ENCODE peak calls at places on chromosomes 7 and 10, in five cellular contexts. T, R, J, E and U are unnamed samples.

GRCh38 chr10:22579826-22580225 is 134.6 kb downstream of the PIP4K2A start:
- DNase-seq in J (no peak), E (no peak), R (no peak), T (no peak), U (no peak)

GRCh38 chr10:102342958-102343357 is 52.5 kb upstream of the NFKB2 start:
- DNase-seq in R (peak; percentile 39), J (no peak), T (no peak), E (peak; percentile 69), U (peak; percentile 52)

GRCh38 chr7:140542226-140542625 is 62.9 kb upstream of the MKRN1 start:
- DNase-seq in R (no peak), T (no peak), J (no peak), E (peak; percentile 15), U (no peak)

GRCh38 chr7:22375359-22376048 is 18.6 kb upstream of the RAPGEF5 start:
- DNase-seq in J (no peak), E (no peak), R (no peak), T (no peak), U (no peak)

GRCh38 chr10:122310311-122311050 is 39.4 kb downstream of the BTBD16 start:
- DNase-seq in R (no peak), E (peak; percentile 33), T (peak; percentile 17), J (no peak), U (no peak)

GRCh38 chr7:131556055-131556911 is at the start of gene PODXL:
- DNase-seq in J (peak; percentile 95), R (no peak), T (peak; percentile 84), E (peak; percentile 60), U (no peak)

GRCh38 chr10:113895018-113895417 is 40.6 kb downstream of the NHLRC2 start:
- DNase-seq in J (no peak), T (no peak), E (peak; percentile 82), R (no peak), U (no peak)

GRCh38 chr10:126198681-126199080 is 189.6 kb downstream of the ADAM12 start:
- DNase-seq in E (no peak), R (no peak), T (no peak), J (no peak), U (no peak)

GRCh38 chr10:72275351-72276012 is 1.8 kb downstream of the DDIT4 start:
- DNase-seq in R (no peak), E (no peak), J (peak; percentile 77), T (peak; percentile 15), U (no peak)

GRCh38 chr7:107972075-107972482 is 30.9 kb downstream of the LAMB1 start:
- DNase-seq in J (no peak), E (no peak), T (no peak), R (peak; percentile 70), U (peak; percentile 12)

GRCh38 chr7:96992624-96993452 is 12.5 kb upstream of the DLX6 start:
- DNase-seq in T (peak; percentile 96), J (peak; percentile 49), E (no peak), R (no peak), U (no peak)

GRCh38 chr10:33352154-33352553 is 17.7 kb upstream of the NRP1 start:
- DNase-seq in E (peak; percentile 100), R (peak; percentile 61), J (no peak), T (no peak), U (no peak)

GRCh38 chr10:125023269-125023668 is 81.3 kb downstream of the ZRANB1 start:
- DNase-seq in E (no peak), J (no peak), R (no peak), T (no peak), U (no peak)

GRCh38 chr10:126397640-126398382 is 9.5 kb upstream of the ADAM12 start:
- DNase-seq in J (no peak), E (peak; percentile 92), R (peak; percentile 90), T (peak; percentile 25), U (peak; percentile 97)

GRCh38 chr7:67392596-67393438 is 396.2 kb downstream of the TYW1 start:
- DNase-seq in E (peak; percentile 7), J (no peak), R (no peak), T (peak; percentile 93), U (no peak)

GRCh38 chr7:32074787-32075570 is 4.8 kb upstream of the PDE1C start:
- DNase-seq in E (no peak), R (no peak), J (no peak), T (no peak), U (no peak)

GRCh38 chr10:101241840-101242707 is 12.8 kb upstream of the LBX1 start:
- DNase-seq in E (no peak), R (no peak), T (no peak), J (peak; percentile 76), U (no peak)

DNA sequence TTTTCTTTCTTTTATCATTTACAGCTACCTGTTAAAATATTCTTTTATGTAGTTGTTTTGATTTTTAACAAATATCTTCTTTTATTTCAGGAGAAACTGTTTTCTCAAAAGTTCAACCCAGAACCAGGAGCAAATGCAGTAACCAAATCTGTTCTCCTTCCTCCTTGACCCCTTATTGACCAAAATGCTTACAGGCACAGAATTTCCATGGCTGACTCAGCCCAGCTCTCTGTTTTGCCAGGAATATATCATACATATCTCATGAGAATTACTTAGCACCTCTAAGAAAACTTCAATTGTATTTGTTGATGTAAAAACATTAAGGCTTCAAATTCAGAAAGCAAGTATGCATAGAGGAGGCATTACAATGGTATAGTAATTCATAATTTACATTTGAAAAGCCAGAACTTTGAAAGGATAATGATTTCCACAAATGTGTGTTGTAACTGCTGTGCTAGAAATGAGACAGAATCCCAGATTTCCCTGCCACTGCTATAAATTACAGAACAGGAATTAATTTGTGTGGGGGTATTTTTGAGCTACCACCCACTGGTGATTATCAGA is 2.2 kb downstream of the GSAP start:
- DNase-seq in T (peak; percentile 23), J (no peak), E (peak; percentile 46), R (no peak), U (no peak)
- H3K4me3 ChIP-seq in T (peak overlapping the region; percentile 18), J (no peak overlapping the region), E (no peak overlapping the region), R (no peak overlapping the region), U (no peak overlapping the region)

GRCh38 chr10:15884447-15884846 is 24.1 kb upstream of the MINDY3 start:
- DNase-seq in R (no peak), T (no peak), J (no peak), E (no peak), U (no peak)
- H3K4me3 ChIP-seq in R (no peak overlapping the region), T (no peak overlapping the region), J (no peak overlapping the region), E (no peak overlapping the region), U (no peak overlapping the region)

GRCh38 chr10:73909716-73910115 is 1.2 kb upstream of the PLAU start:
- DNase-seq in J (no peak), E (no peak), T (no peak), R (no peak), U (no peak)
- H3K4me3 ChIP-seq in J (no peak overlapping the region), E (peak overlapping the region; percentile 68), T (peak overlapping the region; percentile 94), R (peak overlapping the region; percentile 35), U (peak overlapping the region; percentile 1)

GRCh38 chr7:1938788-1939433 is 268.8 kb downstream of the ELFN1 start:
- DNase-seq in E (no peak), J (peak; percentile 81), T (no peak), R (no peak), U (no peak)
- H3K4me3 ChIP-seq in E (no peak overlapping the region), J (no peak overlapping the region), T (no peak overlapping the region), R (no peak overlapping the region), U (no peak overlapping the region)

GRCh38 chr7:2718703-2718965 is 30.6 kb downstream of the AMZ1 start:
- DNase-seq in E (no peak), J (no peak), R (no peak), T (no peak), U (no peak)
- H3K4me3 ChIP-seq in E (no peak overlapping the region), J (no peak overlapping the region), R (no peak overlapping the region), T (no peak overlapping the region), U (no peak overlapping the region)

GRCh38 chr10:97736403-97736901 is 476 bp upstream of the ZFYVE27 start:
- DNase-seq in R (no peak), T (no peak), E (no peak), J (no peak), U (no peak)
- H3K4me3 ChIP-seq in R (no peak overlapping the region), T (no peak overlapping the region), E (no peak overlapping the region), J (peak overlapping the region; percentile 97), U (peak overlapping the region; percentile 12)

GRCh38 chr7:7516662-7517061 is 19.0 kb downstream of the COL28A1 start:
- DNase-seq in R (no peak), T (no peak), J (no peak), E (no peak), U (no peak)

GRCh38 chr7:7522421-7522820 is 13.3 kb downstream of the COL28A1 start:
- DNase-seq in J (no peak), R (no peak), E (no peak), T (no peak), U (peak; percentile 4)

GRCh38 chr7:7517661-7518236 is 17.9 kb downstream of the COL28A1 start:
- DNase-seq in E (no peak), T (no peak), J (no peak), R (no peak), U (no peak)

GRCh38 chr7:7521259-7521658 is 14.4 kb downstream of the COL28A1 start:
- DNase-seq in E (no peak), R (no peak), J (no peak), T (no peak), U (no peak)

DNA sequence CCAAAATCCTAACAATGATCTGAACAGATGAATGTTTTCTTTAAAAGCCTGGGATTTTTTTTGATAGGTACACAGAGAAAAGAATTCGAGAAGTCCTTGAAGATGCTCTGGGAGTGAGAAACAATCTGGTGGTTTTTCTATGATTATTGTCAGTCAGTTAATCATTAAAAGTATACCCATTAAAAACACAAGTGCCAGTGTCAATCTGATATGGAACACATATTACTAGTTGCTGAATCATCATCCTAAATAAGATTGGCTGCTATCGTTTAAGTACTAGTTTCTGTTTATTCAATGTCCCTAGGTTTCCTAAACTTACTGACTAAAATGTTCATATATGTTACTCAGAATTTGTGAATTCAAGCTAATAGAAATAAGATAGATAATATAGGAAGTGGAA is 16.1 kb downstream of the COL28A1 start:
- DNase-seq in E (peak; percentile 38), J (no peak), T (no peak), R (no peak), U (no peak)
- H3K4me3 ChIP-seq in E (no peak overlapping the region), J (no peak overlapping the region), T (no peak overlapping the region), R (no peak overlapping the region), U (no peak overlapping the region)

DNA sequence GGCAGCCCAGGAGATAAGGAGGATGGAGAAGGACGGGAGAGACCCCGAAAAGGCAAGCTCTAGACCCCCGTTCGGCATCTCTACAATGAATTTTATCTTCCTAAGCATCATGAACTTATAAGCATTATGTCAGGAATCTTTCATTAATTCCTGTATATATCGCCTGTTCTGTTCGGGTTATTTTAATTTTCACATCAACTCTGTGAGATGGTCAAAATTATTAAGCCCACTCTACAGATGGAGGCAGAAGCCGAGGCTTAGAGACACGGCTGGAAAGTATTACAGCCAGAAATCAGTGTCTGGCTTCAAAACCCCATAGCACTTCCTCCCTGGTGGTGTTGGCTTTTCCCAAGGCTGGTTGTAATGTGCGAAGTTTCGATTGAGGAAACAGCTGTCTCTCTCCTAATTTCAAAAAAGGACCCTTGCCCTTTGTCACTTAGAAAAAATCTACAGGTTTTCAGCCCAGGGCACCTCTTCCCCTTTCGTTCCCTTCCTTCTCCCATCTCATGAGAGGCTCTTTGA is 1.5 kb upstream of the GRM8 start:
- DNase-seq in R (no peak), E (no peak), T (no peak), J (no peak), U (no peak)
- H3K4me3 ChIP-seq in R (no peak overlapping the region), E (peak overlapping the region; percentile 79), T (peak overlapping the region; percentile 95), J (no peak overlapping the region), U (no peak overlapping the region)

GRCh38 chr7:87129332-87129731 is 22.9 kb upstream of the DMTF1 start:
- DNase-seq in T (peak; percentile 77), J (no peak), R (no peak), E (no peak), U (no peak)
- H3K4me3 ChIP-seq in T (peak overlapping the region; percentile 23), J (no peak overlapping the region), R (no peak overlapping the region), E (no peak overlapping the region), U (no peak overlapping the region)